ENCODE peak calls at places on chromosome 11, in four cellular contexts. V is neuronal stem cell; W is spleen; R is CD8-positive, alpha-beta T cell. U is an unnamed sample. For H3K36me3, the result is how much of the 10 kb centered on the place peaks cover.

GRCh38 chr11:72138821-72139390 is 3.4 kb downstream of the FOLR3 start:
- DNase-seq in R (no peak), V (no peak), W (no peak), U (no peak)

GRCh38 chr11:82105331-82105992 is 628.2 kb downstream of the FAM181B start:
- DNase-seq in W (no peak), V (no peak), R (no peak), U (no peak)

GRCh38 chr11:33040127-33040861 is 922 bp downstream of the TCP11L1 start:
- DNase-seq in R (peak), W (no peak), V (no peak), U (peak)

GRCh38 chr11:111459506-111460270 is 52.5 kb downstream of the BTG4 start:
- DNase-seq in V (no peak), W (no peak), R (no peak), U (no peak)

GRCh38 chr11:126929186-126930085 is 71.1 kb downstream of the KIRREL3 start:
- DNase-seq in R (no peak), W (no peak), V (no peak), U (no peak)

GRCh38 chr11:57637626-57638004 is 12.1 kb downstream of the YPEL4 start:
- DNase-seq in R (no peak), V (no peak), W (no peak), U (no peak)

GRCh38 chr11:44110231-44110679 is 14.8 kb downstream of the EXT2 start:
- DNase-seq in R (peak), W (no peak), V (peak), U (peak)

GRCh38 chr11:232783-233565 is 3.2 kb downstream of the SIRT3 start:
- DNase-seq in V (no peak), W (no peak), R (no peak), U (no peak)

GRCh38 chr11:94666792-94667721 is 99.9 kb downstream of the PIWIL4 start:
- DNase-seq in W (no peak), R (no peak), V (no peak), U (no peak)

GRCh38 chr11:76380161-76380976 is 563 bp downstream of the THAP12 start:
- DNase-seq in W (peak), V (peak), R (peak), U (peak)

GRCh38 chr11:91366186-91366585 is 858.4 kb upstream of the FAT3 start:
- DNase-seq in W (no peak), V (no peak), R (no peak), U (no peak)

GRCh38 chr11:27173545-27173944 is 132.9 kb downstream of the BBOX1 start:
- DNase-seq in W (no peak), R (no peak), V (no peak), U (no peak)

GRCh38 chr11:64925536-64926449 is 1.3 kb downstream of the PPP2R5B start:
- DNase-seq in W (no peak), R (no peak), V (no peak), U (no peak)

GRCh38 chr11:1642288-1643145 is 12.9 kb downstream of the KRTAP5-5 start:
- DNase-seq in V (no peak), W (peak), R (no peak), U (no peak)

GRCh38 chr11:112024178-112024777 is 930 bp upstream of the DLAT start:
- DNase-seq in V (peak), R (no peak), W (no peak), U (no peak)

GRCh38 chr11:25065711-25066110 is 568.9 kb downstream of the LUZP2 start:
- DNase-seq in R (no peak), W (no peak), V (no peak), U (no peak)

GRCh38 chr11:124602193-124602592 is 9.0 kb upstream of the PANX3 start:
- DNase-seq in V (no peak), W (no peak), R (no peak), U (no peak)

GRCh38 chr11:96391698-96392307 is 2.0 kb downstream of the JRKL start:
- DNase-seq in R (no peak), V (no peak), W (no peak), U (no peak)

GRCh38 chr11:65417221-65417701 is 5.3 kb upstream of the NEAT1 start:
- DNase-seq in W (peak), V (no peak), R (peak), U (no peak)

GRCh38 chr11:32141886-32142546 is 51.1 kb downstream of the RCN1 start:
- DNase-seq in V (no peak), R (no peak), W (no peak), U (no peak)

GRCh38 chr11:7666292-7666866 is 6.9 kb downstream of the CYB5R2 start:
- DNase-seq in V (no peak), W (no peak), R (no peak), U (no peak)

GRCh38 chr11:7436657-7437056 is 48.6 kb upstream of the OLFML1 start:
- DNase-seq in R (no peak), V (no peak), W (no peak), U (no peak)

GRCh38 chr11:10473371-10473770 is 18.3 kb downstream of the AMPD3 start:
- DNase-seq in W (no peak), V (no peak), R (no peak), U (no peak)

GRCh38 chr11:706957-707816 is 1.2 kb downstream of the EPS8L2 start:
- DNase-seq in R (no peak), W (no peak), V (no peak), U (no peak)

GRCh38 chr11:122214567-122214966 is 98.6 kb upstream of the BLID start:
- DNase-seq in R (no peak), V (no peak), W (no peak), U (no peak)

GRCh38 chr11:11764428-11764803 is 77.4 kb upstream of the USP47 start:
- DNase-seq in W (no peak), R (no peak), V (no peak), U (no peak)

DNA sequence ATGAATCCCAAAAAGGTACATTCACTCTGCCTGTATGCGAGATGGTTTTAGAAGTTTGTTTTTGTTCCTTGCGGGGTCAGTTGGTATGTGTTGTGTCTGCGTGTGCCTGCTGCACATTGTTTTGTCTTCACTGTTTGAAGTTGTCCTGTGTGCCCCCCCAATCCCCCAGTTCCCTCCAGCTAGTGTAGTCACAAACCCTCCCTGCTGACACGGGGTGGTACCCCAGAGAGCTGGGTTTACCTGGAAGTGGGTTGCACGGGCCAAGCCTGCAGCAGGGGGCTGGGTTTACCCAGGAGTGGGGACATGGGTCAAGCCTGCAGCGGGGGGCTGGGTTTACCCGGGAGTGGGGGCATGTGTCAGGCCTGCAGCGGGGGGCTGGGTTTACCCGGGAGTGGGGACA is 22.2 kb downstream of the CTTN start:
- DNase-seq in R (no peak), W (no peak), V (no peak), U (no peak)
- H3K36me3 ChIP-seq in R (under half), W (half or more), V (half or more), U (under half)

GRCh38 chr11:6095798-6096197 is 11.7 kb upstream of the OR56B4 start:
- DNase-seq in V (no peak), R (no peak), W (no peak), U (no peak)

GRCh38 chr11:6099577-6099976 is 7.9 kb upstream of the OR56B4 start:
- DNase-seq in V (no peak), W (no peak), R (no peak), U (no peak)

GRCh38 chr11:6096417-6096816 is 11.1 kb upstream of the OR56B4 start:
- DNase-seq in V (no peak), R (no peak), W (no peak), U (no peak)
- H3K36me3 ChIP-seq in V (under half), R (under half), W (under half), U (under half)

GRCh38 chr11:113828186-113828585 is 47.2 kb downstream of the USP28 start:
- DNase-seq in R (no peak), W (no peak), V (no peak), U (no peak)
- H3K36me3 ChIP-seq in R (under half), W (half or more), V (half or more), U (under half)

GRCh38 chr11:36033082-36033751 is 89.4 kb downstream of the LDLRAD3 start:
- DNase-seq in W (no peak), V (no peak), R (no peak), U (no peak)
- H3K36me3 ChIP-seq in W (under half), V (under half), R (under half), U (under half)

DNA sequence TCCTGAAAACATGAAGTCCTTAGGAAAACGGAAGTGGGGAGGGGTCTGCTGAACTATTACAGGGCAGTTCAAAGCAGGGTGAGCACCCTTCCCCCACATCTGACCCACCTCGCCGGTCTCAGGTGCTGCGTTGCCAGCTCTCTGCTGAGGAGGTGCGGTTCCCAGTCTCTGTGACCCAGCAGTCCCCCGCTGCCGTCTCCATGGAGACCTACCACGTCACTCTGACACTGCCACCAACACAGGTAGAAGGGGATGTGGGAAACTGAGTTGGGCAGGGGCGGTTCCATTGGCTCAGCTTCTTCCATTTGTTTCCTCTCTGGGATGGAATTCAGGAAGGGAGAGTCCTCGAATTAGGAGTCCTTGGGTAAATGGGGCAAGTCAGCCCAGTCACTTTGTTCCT is 3.3 kb downstream of the C2CD2L start:
- DNase-seq in W (no peak), R (no peak), V (no peak), U (no peak)
- H3K36me3 ChIP-seq in W (half or more), R (under half), V (under half), U (under half)

GRCh38 chr11:130888790-130889189 is 27.5 kb downstream of the SNX19 start:
- DNase-seq in V (no peak), R (no peak), W (no peak), U (no peak)

GRCh38 chr11:130894322-130895025 is 21.8 kb downstream of the SNX19 start:
- DNase-seq in W (peak), V (peak), R (peak), U (peak)

GRCh38 chr11:130890039-130890745 is 26.1 kb downstream of the SNX19 start:
- DNase-seq in W (no peak), R (no peak), V (no peak), U (no peak)

GRCh38 chr11:130892847-130893246 is 23.4 kb downstream of the SNX19 start:
- DNase-seq in R (no peak), V (peak), W (no peak), U (no peak)

GRCh38 chr11:130891326-130891725 is 25.0 kb downstream of the SNX19 start:
- DNase-seq in R (no peak), W (no peak), V (no peak), U (no peak)
- H3K36me3 ChIP-seq in R (under half), W (half or more), V (half or more), U (under half)

GRCh38 chr11:67283490-67283963 is 5.6 kb upstream of the ANKRD13D start:
- DNase-seq in W (peak), R (peak), V (no peak), U (no peak)

GRCh38 chr11:67281552-67282150 is 7.5 kb upstream of the ANKRD13D start:
- DNase-seq in R (peak), V (no peak), W (peak), U (no peak)

GRCh38 chr11:67282876-67283371 is 6.2 kb upstream of the ANKRD13D start:
- DNase-seq in R (peak), W (peak), V (no peak), U (no peak)

GRCh38 chr11:67280791-67281551 is 8.1 kb upstream of the ANKRD13D start:
- DNase-seq in R (peak), V (no peak), W (peak), U (no peak)

GRCh38 chr11:67282155-67282875 is 6.8 kb upstream of the ANKRD13D start:
- DNase-seq in W (peak), V (no peak), R (peak), U (no peak)
- H3K36me3 ChIP-seq in W (half or more), V (half or more), R (half or more), U (half or more)